ENCODE peak calls at places on chromosomes 5 and 9, in five cellular contexts. R is PC-3; B is HCT116; V is CD4-positive, CD25-positive, alpha-beta regulatory T cell; U is left ventricle myocardium inferior. Y is an unnamed sample. For H3K36me3, the result is how much of the 10 kb centered on the place peaks cover.

GRCh38 chr5:5422819-5423515 is 490 bp downstream of the ICE1 start:
- DNase-seq in R (no peak), B (no peak), V (no peak), U (no peak), Y (no peak)

GRCh38 chr5:180494510-180495181 is 467 bp downstream of the CNOT6 start:
- DNase-seq in R (no peak), B (no peak), V (peak), U (peak), Y (no peak)

GRCh38 chr5:93219641-93220145 is 361.3 kb downstream of the NR2F1-AS1 start:
- DNase-seq in R (no peak), B (no peak), V (no peak), U (no peak), Y (no peak)

GRCh38 chr9:16612627-16613026 is 257.8 kb downstream of the BNC2 start:
- DNase-seq in R (no peak), B (no peak), V (no peak), U (no peak), Y (peak)

GRCh38 chr5:178854284-178854683 is 5.5 kb upstream of the ZNF354B start:
- DNase-seq in R (no peak), B (no peak), V (no peak), U (no peak), Y (no peak)

GRCh38 chr9:69549310-69550202 is 122.6 kb downstream of the APBA1 start:
- DNase-seq in R (peak), B (peak), V (no peak), U (no peak), Y (peak)

GRCh38 chr5:61673007-61673735 is 341.1 kb downstream of the ZSWIM6 start:
- DNase-seq in R (peak), B (peak), V (no peak), U (no peak), Y (peak)

GRCh38 chr9:135655317-135656003 is 7.6 kb upstream of the LCN9 start:
- DNase-seq in R (no peak), B (no peak), V (no peak), U (no peak), Y (no peak)

GRCh38 chr5:113345261-113345940 is 89.4 kb downstream of the TSSK1B start:
- DNase-seq in R (peak), B (no peak), V (no peak), U (no peak), Y (peak)

GRCh38 chr5:1998716-1999317 is 116.1 kb upstream of the IRX4 start:
- DNase-seq in R (no peak), B (no peak), V (no peak), U (no peak), Y (no peak)

GRCh38 chr5:352639-353598 is 31.4 kb downstream of the AHRR start:
- DNase-seq in R (no peak), B (no peak), V (no peak), U (no peak), Y (no peak)

GRCh38 chr5:110736763-110737162 is 2.0 kb upstream of the SLC25A46 start:
- DNase-seq in R (no peak), B (no peak), V (no peak), U (no peak), Y (no peak)

GRCh38 chr9:18632624-18633407 is 158.9 kb downstream of the ADAMTSL1 start:
- DNase-seq in R (peak), B (no peak), V (no peak), U (no peak), Y (peak)

GRCh38 chr9:124284940-124285441 is 27.2 kb downstream of the NEK6 start:
- DNase-seq in R (no peak), B (no peak), V (no peak), U (peak), Y (peak)

GRCh38 chr9:83715221-83715620 is 7.5 kb upstream of the UBQLN1 start:
- DNase-seq in R (no peak), B (no peak), V (no peak), U (no peak), Y (no peak)

GRCh38 chr5:77641397-77641943 is 3.0 kb upstream of the OTP start:
- DNase-seq in R (no peak), B (no peak), V (no peak), U (no peak), Y (no peak)

GRCh38 chr5:138068742-138069375 is 15.0 kb upstream of the WNT8A start:
- DNase-seq in R (peak), B (peak), V (peak), U (peak), Y (peak)

GRCh38 chr9:93099551-93100264 is 3.7 kb downstream of the CARD19 start:
- DNase-seq in R (no peak), B (no peak), V (no peak), U (no peak), Y (no peak)

GRCh38 chr9:4662108-4662988 is at the start of gene PLPP6:
- DNase-seq in R (peak), B (peak), V (peak), U (peak), Y (peak)

GRCh38 chr9:124239249-124240073 is 18.3 kb upstream of the NEK6 start:
- DNase-seq in R (no peak), B (no peak), V (no peak), U (no peak), Y (no peak)

GRCh38 chr9:75626860-75627259 is 263.6 kb upstream of the PCSK5 start:
- DNase-seq in R (no peak), B (no peak), V (no peak), U (no peak), Y (no peak)

GRCh38 chr9:114156311-114156657 is 947 bp downstream of the COL27A1 start:
- DNase-seq in R (no peak), B (no peak), V (no peak), U (no peak), Y (no peak)

GRCh38 chr9:15867334-15867733 is 314.5 kb downstream of the CCDC171 start:
- DNase-seq in R (no peak), B (no peak), V (no peak), U (no peak), Y (no peak)

GRCh38 chr5:96661841-96662724 is at the start of gene CAST:
- DNase-seq in R (peak), B (peak), V (peak), U (peak), Y (peak)

GRCh38 chr5:172747471-172747870 is 23.5 kb downstream of the DUSP1 start:
- DNase-seq in R (no peak), B (no peak), V (no peak), U (no peak), Y (no peak)

GRCh38 chr5:120207139-120207538 is 257.0 kb upstream of the PRR16 start:
- DNase-seq in R (no peak), B (no peak), V (no peak), U (no peak), Y (no peak)

GRCh38 chr5:155222393-155222792 is 208.8 kb downstream of the KIF4B start:
- DNase-seq in R (no peak), B (no peak), V (no peak), U (no peak), Y (no peak)

GRCh38 chr9:123217148-123217585 is 51.2 kb downstream of the STRBP start:
- DNase-seq in R (no peak), B (no peak), V (no peak), U (no peak), Y (peak)

GRCh38 chr5:141430332-141431113 is at the start of gene PCDHGA12:
- DNase-seq in R (no peak), B (no peak), V (no peak), U (peak), Y (peak)

GRCh38 chr5:148421661-148422060 is 37.9 kb downstream of the FBXO38 start:
- DNase-seq in R (no peak), B (no peak), V (no peak), U (no peak), Y (no peak)
- H3K36me3 ChIP-seq in R (half or more), B (under half), V (half or more), U (half or more), Y (half or more)

DNA sequence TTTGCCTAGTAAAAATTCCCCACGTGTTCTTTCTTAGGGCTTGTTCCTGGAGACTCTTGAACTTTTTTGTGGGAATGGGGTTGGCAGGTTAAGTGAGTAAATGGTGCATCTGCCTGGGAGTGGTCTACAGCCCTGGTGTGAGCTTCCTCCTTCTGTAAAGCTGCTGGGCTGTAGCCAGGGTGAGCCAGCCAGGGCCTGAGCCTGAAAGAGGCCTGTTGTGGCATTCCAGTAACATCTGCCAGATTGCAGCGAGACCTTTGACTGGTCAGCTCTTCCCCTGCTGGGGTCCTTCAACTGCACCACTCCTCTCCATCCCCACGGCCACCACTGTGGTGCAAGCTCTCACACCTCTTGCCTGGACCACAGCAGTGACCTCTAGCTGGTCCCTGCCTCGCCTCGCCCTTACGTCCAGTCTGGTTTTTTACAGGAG is 47.5 kb downstream of the SLC22A5 start:
- DNase-seq in R (peak), B (no peak), V (no peak), U (peak), Y (no peak)
- H3K36me3 ChIP-seq in R (under half), B (under half), V (under half), U (under half), Y (under half)

GRCh38 chr5:88884435-88884877 is 1.5 kb upstream of the MEF2C start:
- DNase-seq in R (no peak), B (no peak), V (no peak), U (no peak), Y (no peak)
- H3K36me3 ChIP-seq in R (under half), B (under half), V (under half), U (under half), Y (under half)

DNA sequence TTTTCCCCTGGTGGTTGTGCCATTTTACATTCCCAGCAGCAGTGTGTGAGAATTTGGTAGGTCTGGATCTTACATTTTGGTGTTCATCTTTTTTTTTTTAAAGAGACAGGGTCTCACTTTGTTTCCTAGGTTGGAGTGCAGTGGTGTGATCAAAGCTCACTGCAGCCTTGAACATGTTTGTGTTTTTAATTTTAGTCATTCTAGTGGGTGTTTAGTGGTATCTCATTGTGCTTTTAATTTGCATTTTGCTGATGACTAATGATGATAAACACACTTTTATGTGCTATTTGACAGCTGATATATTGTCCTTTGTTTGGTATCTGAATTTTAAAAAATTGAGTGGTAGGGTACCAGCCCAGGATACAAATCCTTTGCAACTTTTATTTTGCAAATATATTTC is 53.4 kb upstream of the POMT1 start:
- DNase-seq in R (no peak), B (no peak), V (no peak), U (no peak), Y (no peak)
- H3K36me3 ChIP-seq in R (under half), B (under half), V (half or more), U (half or more), Y (half or more)

GRCh38 chr9:128167209-128167608 is 7.1 kb downstream of the BBLN start:
- DNase-seq in R (no peak), B (no peak), V (no peak), U (no peak), Y (no peak)
- H3K36me3 ChIP-seq in R (under half), B (under half), V (under half), U (half or more), Y (under half)

GRCh38 chr5:152584103-152584502 is 179.0 kb upstream of the NMUR2 start:
- DNase-seq in R (no peak), B (no peak), V (no peak), U (no peak), Y (no peak)
- H3K36me3 ChIP-seq in R (under half), B (under half), V (under half), U (under half), Y (under half)

GRCh38 chr5:31495336-31495735 is 36.6 kb downstream of the DROSHA start:
- DNase-seq in R (no peak), B (no peak), V (no peak), U (no peak), Y (no peak)

GRCh38 chr5:31492824-31493223 is 39.1 kb downstream of the DROSHA start:
- DNase-seq in R (no peak), B (no peak), V (no peak), U (no peak), Y (peak)

GRCh38 chr5:31496301-31496700 is 35.6 kb downstream of the DROSHA start:
- DNase-seq in R (no peak), B (no peak), V (no peak), U (no peak), Y (no peak)

GRCh38 chr5:31500256-31500655 is 31.6 kb downstream of the DROSHA start:
- DNase-seq in R (no peak), B (no peak), V (no peak), U (no peak), Y (no peak)

DNA sequence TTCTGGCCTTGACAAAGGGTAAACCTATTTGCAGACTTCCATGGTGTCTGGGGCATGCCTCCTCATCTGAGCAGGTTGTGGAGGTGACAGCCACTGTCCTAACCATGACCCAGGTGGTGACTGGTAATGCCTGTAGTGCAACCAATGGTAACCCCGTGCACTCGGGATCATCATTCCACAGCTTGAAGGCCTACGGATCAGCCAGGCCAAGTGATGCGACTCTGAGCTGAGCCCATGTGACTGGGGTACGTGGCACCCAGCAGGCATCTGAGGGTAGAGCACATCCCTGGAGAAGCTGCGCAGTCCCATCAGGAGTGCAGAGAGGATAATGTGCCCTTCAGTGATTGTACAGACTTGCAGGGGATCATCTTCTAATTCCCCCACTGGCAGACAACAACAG is 35.0 kb downstream of the DROSHA start:
- DNase-seq in R (no peak), B (no peak), V (no peak), U (no peak), Y (no peak)
- H3K36me3 ChIP-seq in R (half or more), B (under half), V (half or more), U (half or more), Y (under half)

Y was measured in astrocyte.